ENCODE peak calls at places on chromosome 16, in six cellular contexts. R is amniotic stem cell; N is memory B cell; T is CD8-positive, alpha-beta memory T cell; Z is Daoy; Y is T-helper 17 cell. J is an unnamed sample.

GRCh38 chr16:16915771-16916170 is 536.8 kb downstream of the NPIPA7 start:
- DNase-seq in Z (peak; percentile 15), R (no peak), T (no peak), N (no peak), Y (no peak), J (no peak)

GRCh38 chr16:79848739-79849518 is 248.4 kb upstream of the MAF start:
- DNase-seq in R (no peak), T (no peak), N (no peak), Z (no peak), Y (no peak), J (no peak)

GRCh38 chr16:2956566-2956956 is 7.5 kb upstream of the KREMEN2 start:
- DNase-seq in Z (no peak), T (no peak), Y (no peak), R (no peak), N (no peak), J (peak; percentile 24)

GRCh38 chr16:27520982-27521673 is 28.6 kb downstream of the GTF3C1 start:
- DNase-seq in N (no peak), Z (peak; percentile 22), Y (no peak), R (no peak), T (no peak), J (no peak)

GRCh38 chr16:82055728-82056549 is 20.9 kb downstream of the HSD17B2 start:
- DNase-seq in R (no peak), N (no peak), T (no peak), Z (no peak), Y (no peak), J (no peak)

GRCh38 chr16:30901201-30902069 is 5.0 kb downstream of the CTF1 start:
- DNase-seq in Z (no peak), N (no peak), T (no peak), R (no peak), Y (no peak), J (no peak)

GRCh38 chr16:12229759-12230594 is 253.4 kb downstream of the SNX29 start:
- DNase-seq in R (no peak), Y (no peak), N (no peak), T (no peak), Z (no peak), J (no peak)

GRCh38 chr16:86523166-86523740 is 12.9 kb downstream of the FOXF1 start:
- DNase-seq in Z (no peak), R (no peak), Y (no peak), T (peak; percentile 16), N (no peak), J (no peak)

GRCh38 chr16:57258226-57258909 is 13.3 kb downstream of the ARL2BP start:
- DNase-seq in Y (no peak), N (no peak), T (no peak), R (no peak), Z (no peak), J (no peak)

GRCh38 chr16:54932737-54933254 is 2.1 kb downstream of the IRX5 start:
- DNase-seq in R (no peak), Y (no peak), N (no peak), Z (no peak), T (no peak), J (no peak)

GRCh38 chr16:88375236-88376052 is 7.3 kb upstream of the ZNF469 start:
- DNase-seq in R (no peak), N (no peak), Z (no peak), Y (no peak), T (peak; percentile 32), J (no peak)

GRCh38 chr16:6206080-6206479 is 1108.5 kb upstream of the EEF2KMT start:
- DNase-seq in T (no peak), N (no peak), R (no peak), Y (no peak), Z (no peak), J (no peak)

GRCh38 chr16:68486671-68487495 is 38.6 kb upstream of the SMPD3 start:
- DNase-seq in Z (no peak), Y (no peak), T (peak; percentile 15), R (no peak), N (no peak), J (no peak)

GRCh38 chr16:18048858-18049257 is 287.7 kb downstream of the NPIPA8 start:
- DNase-seq in Z (no peak), Y (no peak), R (no peak), N (no peak), T (no peak), J (no peak)

GRCh38 chr16:81770008-81770407 is 9.1 kb upstream of the PLCG2 start:
- DNase-seq in T (no peak), R (no peak), Y (no peak), N (no peak), Z (no peak), J (no peak)

J was measured in CD4-positive, alpha-beta memory T cell.